ENCODE peak calls at places on chromosome 16, in six cellular contexts. One of them, this sample, is unnamed.

GRCh38 chr16:48447940-48448536 is 62.8 kb upstream of the SIAH1 start:
- DNase-seq in A549: no peak
- DNase-seq in psoas muscle: no peak
- DNase-seq in fibroblast of lung: no peak
- DNase-seq in cardiac muscle cell: no peak
- DNase-seq in chondrocyte: no peak
- DNase-seq in this sample: no peak

GRCh38 chr16:16042076-16042475 is 92.7 kb downstream of the ABCC1 start:
- DNase-seq in fibroblast of lung: peak; percentile 86
- DNase-seq in chondrocyte: no peak
- DNase-seq in cardiac muscle cell: peak; percentile 49
- DNase-seq in A549: no peak
- DNase-seq in psoas muscle: no peak
- DNase-seq in this sample: no peak

GRCh38 chr16:69329369-69330285 is 761 bp downstream of the PDF start:
- DNase-seq in fibroblast of lung: peak; percentile 14
- DNase-seq in chondrocyte: peak; percentile 90
- DNase-seq in A549: no peak
- DNase-seq in psoas muscle: no peak
- DNase-seq in cardiac muscle cell: no peak
- DNase-seq in this sample: peak; percentile 89

GRCh38 chr16:84567446-84567962 is 50.4 kb downstream of the COTL1 start:
- DNase-seq in A549: peak; percentile 19
- DNase-seq in chondrocyte: no peak
- DNase-seq in fibroblast of lung: no peak
- DNase-seq in psoas muscle: no peak
- DNase-seq in cardiac muscle cell: no peak
- DNase-seq in this sample: no peak

GRCh38 chr16:23371368-23371767 is 69.3 kb downstream of the SCNN1B start:
- DNase-seq in psoas muscle: no peak
- DNase-seq in cardiac muscle cell: no peak
- DNase-seq in fibroblast of lung: no peak
- DNase-seq in chondrocyte: no peak
- DNase-seq in A549: no peak
- DNase-seq in this sample: peak; percentile 51

GRCh38 chr16:55480228-55480655 is 1.2 kb downstream of the MMP2 start:
- DNase-seq in fibroblast of lung: peak; percentile 95
- DNase-seq in psoas muscle: peak; percentile 93
- DNase-seq in chondrocyte: no peak
- DNase-seq in A549: no peak
- DNase-seq in cardiac muscle cell: peak; percentile 72
- DNase-seq in this sample: no peak

GRCh38 chr16:57801098-57801855 is 1.0 kb downstream of the KIFC3 start:
- DNase-seq in chondrocyte: no peak
- DNase-seq in psoas muscle: peak; percentile 18
- DNase-seq in A549: peak; percentile 73
- DNase-seq in fibroblast of lung: peak; percentile 61
- DNase-seq in cardiac muscle cell: no peak
- DNase-seq in this sample: no peak

GRCh38 chr16:22402191-22402590 is 27.8 kb upstream of the CDR2 start:
- DNase-seq in cardiac muscle cell: no peak
- DNase-seq in chondrocyte: no peak
- DNase-seq in fibroblast of lung: no peak
- DNase-seq in psoas muscle: no peak
- DNase-seq in A549: no peak
- DNase-seq in this sample: no peak

GRCh38 chr16:16133943-16134604 is 89.2 kb downstream of the ABCC6 start:
- DNase-seq in fibroblast of lung: no peak
- DNase-seq in cardiac muscle cell: no peak
- DNase-seq in A549: peak; percentile 48
- DNase-seq in chondrocyte: no peak
- DNase-seq in psoas muscle: no peak
- DNase-seq in this sample: no peak

GRCh38 chr16:3144331-3144881 is 9.6 kb downstream of the ZNF213 start:
- DNase-seq in cardiac muscle cell: no peak
- DNase-seq in A549: no peak
- DNase-seq in chondrocyte: no peak
- DNase-seq in fibroblast of lung: no peak
- DNase-seq in psoas muscle: peak; percentile 68
- DNase-seq in this sample: no peak

GRCh38 chr16:75379339-75379738 is 54.0 kb downstream of the CFDP1 start:
- DNase-seq in cardiac muscle cell: no peak
- DNase-seq in psoas muscle: no peak
- DNase-seq in chondrocyte: no peak
- DNase-seq in A549: no peak
- DNase-seq in fibroblast of lung: no peak
- DNase-seq in this sample: no peak

GRCh38 chr16:27414803-27415431 is 12.9 kb downstream of the IL21R start:
- DNase-seq in cardiac muscle cell: no peak
- DNase-seq in psoas muscle: no peak
- DNase-seq in chondrocyte: no peak
- DNase-seq in fibroblast of lung: no peak
- DNase-seq in A549: no peak
- DNase-seq in this sample: no peak

GRCh38 chr16:84239186-84239790 is 524 bp downstream of the KCNG4 start:
- DNase-seq in A549: no peak
- DNase-seq in cardiac muscle cell: no peak
- DNase-seq in fibroblast of lung: no peak
- DNase-seq in psoas muscle: no peak
- DNase-seq in chondrocyte: no peak
- DNase-seq in this sample: no peak

GRCh38 chr16:27758544-27758943 is 208.6 kb downstream of the KATNIP start:
- DNase-seq in chondrocyte: no peak
- DNase-seq in psoas muscle: no peak
- DNase-seq in cardiac muscle cell: no peak
- DNase-seq in fibroblast of lung: no peak
- DNase-seq in A549: no peak
- DNase-seq in this sample: no peak

GRCh38 chr16:84737658-84738057 is 37.9 kb downstream of the USP10 start:
- DNase-seq in chondrocyte: no peak
- DNase-seq in cardiac muscle cell: no peak
- DNase-seq in psoas muscle: no peak
- DNase-seq in A549: no peak
- DNase-seq in fibroblast of lung: no peak
- DNase-seq in this sample: no peak

GRCh38 chr16:54928421-54929089 is 2.1 kb upstream of the IRX5 start:
- DNase-seq in cardiac muscle cell: no peak
- DNase-seq in chondrocyte: no peak
- DNase-seq in fibroblast of lung: no peak
- DNase-seq in psoas muscle: peak; percentile 85
- DNase-seq in A549: peak; percentile 69
- DNase-seq in this sample: peak; percentile 89

GRCh38 chr16:85610059-85610445 is 3.1 kb upstream of the GSE1 start:
- DNase-seq in A549: no peak
- DNase-seq in cardiac muscle cell: no peak
- DNase-seq in psoas muscle: no peak
- DNase-seq in chondrocyte: no peak
- DNase-seq in fibroblast of lung: no peak
- DNase-seq in this sample: peak; percentile 81

GRCh38 chr16:4477966-4478365 is 1.8 kb downstream of the HMOX2 start:
- DNase-seq in psoas muscle: no peak
- DNase-seq in cardiac muscle cell: no peak
- DNase-seq in chondrocyte: no peak
- DNase-seq in A549: no peak
- DNase-seq in fibroblast of lung: peak; percentile 49
- DNase-seq in this sample: no peak
- TF ChIP-seq CTCF in psoas muscle: no peak
- TF ChIP-seq CTCF in cardiac muscle cell: peak; percentile 47
- TF ChIP-seq CTCF in chondrocyte: peak; percentile 59
- TF ChIP-seq CTCF in A549: no peak
- TF ChIP-seq CTCF in fibroblast of lung: peak; percentile 33
- TF ChIP-seq CTCF in this sample: no peak

DNA sequence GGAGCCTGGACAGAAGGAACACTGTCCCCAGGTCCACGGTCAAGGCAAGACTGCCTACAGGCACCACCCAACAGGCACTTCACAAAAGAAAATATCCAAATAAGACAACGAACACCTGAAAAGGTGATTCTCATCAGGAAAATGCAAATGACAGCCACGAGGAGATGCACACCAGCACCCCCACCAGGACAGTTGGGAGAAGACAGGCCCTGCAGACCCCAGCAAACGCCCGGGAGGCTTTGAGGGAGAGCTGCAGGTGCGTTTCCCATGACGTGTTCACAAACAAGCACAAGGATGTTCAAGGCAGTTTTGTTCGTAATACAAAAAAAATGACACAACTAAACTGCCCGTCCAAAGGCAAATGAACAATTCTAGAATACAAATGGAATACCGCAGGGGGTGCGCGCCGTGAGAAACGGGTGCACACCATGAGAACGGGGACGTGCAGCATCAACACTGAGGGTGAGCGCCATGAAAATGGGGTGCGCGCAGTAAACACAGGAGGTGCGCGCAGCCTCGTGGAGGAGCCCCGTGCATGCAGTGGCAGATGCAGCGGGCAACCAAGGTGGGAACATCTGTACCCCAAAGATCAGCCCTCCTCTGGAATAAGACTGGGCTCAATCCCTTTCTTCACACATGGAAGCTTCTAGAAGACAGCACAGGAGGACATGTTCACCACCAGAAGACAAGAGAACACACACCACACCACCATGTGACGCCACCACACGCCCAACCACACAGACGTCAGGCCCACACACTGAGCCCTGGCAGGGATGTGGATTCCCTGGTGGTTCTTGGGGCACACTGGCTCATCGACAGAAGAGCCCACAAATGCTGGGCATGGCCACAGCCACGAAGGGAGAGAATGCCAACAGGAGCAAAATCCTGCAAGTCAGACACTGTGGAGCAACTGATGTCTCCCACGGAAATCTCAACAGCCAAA is 91.2 kb downstream of the ZNF778 start:
- DNase-seq in psoas muscle: no peak
- DNase-seq in cardiac muscle cell: peak; percentile 19
- DNase-seq in A549: no peak
- DNase-seq in fibroblast of lung: no peak
- DNase-seq in chondrocyte: no peak
- DNase-seq in this sample: peak; percentile 62
- TF ChIP-seq CTCF in psoas muscle: peak; percentile 28
- TF ChIP-seq CTCF in cardiac muscle cell: peak; percentile 53
- TF ChIP-seq CTCF in A549: peak; percentile 25
- TF ChIP-seq CTCF in fibroblast of lung: no peak
- TF ChIP-seq CTCF in chondrocyte: peak; percentile 73
- TF ChIP-seq CTCF in this sample: no peak

DNA sequence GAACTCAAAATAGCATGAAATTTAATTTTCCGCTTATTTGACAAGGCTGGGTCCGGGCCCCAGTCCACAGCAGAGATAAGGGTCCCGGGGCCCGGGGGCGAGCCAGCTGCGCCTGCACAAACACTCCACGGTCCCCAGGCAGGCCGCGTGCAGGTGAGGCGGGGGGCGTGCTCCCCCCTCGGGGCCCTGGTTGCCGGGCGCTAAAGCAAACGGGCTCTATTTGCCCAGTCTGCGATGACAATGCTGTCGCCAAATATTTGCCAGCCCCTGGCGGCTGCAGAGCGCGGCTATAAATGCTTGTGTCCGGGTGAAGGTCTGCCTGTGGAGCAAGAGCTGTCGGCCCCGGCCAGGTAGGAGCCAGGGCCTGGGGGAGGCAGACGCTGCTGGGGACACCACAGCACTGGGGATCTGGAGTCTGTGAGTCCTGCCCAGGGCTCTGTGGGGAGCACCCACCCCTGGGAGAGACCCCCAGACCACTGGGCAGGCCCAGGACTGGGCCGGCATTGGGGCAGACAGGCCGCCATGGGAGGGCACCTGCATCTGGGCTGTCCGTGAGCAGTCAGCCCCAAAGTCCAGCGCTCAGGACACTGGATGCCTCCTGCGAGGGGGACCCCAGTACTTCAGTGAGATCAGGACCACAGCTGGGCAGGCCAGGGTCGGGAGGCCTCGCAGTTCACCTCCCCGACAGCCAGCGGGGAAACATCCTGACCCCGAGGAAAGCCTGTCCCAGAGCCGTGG is at the start of gene PERCC1:
- DNase-seq in cardiac muscle cell: no peak
- DNase-seq in fibroblast of lung: no peak
- DNase-seq in chondrocyte: no peak
- DNase-seq in A549: no peak
- DNase-seq in psoas muscle: no peak
- DNase-seq in this sample: no peak
- TF ChIP-seq CTCF in cardiac muscle cell: no peak
- TF ChIP-seq CTCF in fibroblast of lung: no peak
- TF ChIP-seq CTCF in chondrocyte: no peak
- TF ChIP-seq CTCF in A549: no peak
- TF ChIP-seq CTCF in psoas muscle: no peak
- TF ChIP-seq CTCF in this sample: no peak

DNA sequence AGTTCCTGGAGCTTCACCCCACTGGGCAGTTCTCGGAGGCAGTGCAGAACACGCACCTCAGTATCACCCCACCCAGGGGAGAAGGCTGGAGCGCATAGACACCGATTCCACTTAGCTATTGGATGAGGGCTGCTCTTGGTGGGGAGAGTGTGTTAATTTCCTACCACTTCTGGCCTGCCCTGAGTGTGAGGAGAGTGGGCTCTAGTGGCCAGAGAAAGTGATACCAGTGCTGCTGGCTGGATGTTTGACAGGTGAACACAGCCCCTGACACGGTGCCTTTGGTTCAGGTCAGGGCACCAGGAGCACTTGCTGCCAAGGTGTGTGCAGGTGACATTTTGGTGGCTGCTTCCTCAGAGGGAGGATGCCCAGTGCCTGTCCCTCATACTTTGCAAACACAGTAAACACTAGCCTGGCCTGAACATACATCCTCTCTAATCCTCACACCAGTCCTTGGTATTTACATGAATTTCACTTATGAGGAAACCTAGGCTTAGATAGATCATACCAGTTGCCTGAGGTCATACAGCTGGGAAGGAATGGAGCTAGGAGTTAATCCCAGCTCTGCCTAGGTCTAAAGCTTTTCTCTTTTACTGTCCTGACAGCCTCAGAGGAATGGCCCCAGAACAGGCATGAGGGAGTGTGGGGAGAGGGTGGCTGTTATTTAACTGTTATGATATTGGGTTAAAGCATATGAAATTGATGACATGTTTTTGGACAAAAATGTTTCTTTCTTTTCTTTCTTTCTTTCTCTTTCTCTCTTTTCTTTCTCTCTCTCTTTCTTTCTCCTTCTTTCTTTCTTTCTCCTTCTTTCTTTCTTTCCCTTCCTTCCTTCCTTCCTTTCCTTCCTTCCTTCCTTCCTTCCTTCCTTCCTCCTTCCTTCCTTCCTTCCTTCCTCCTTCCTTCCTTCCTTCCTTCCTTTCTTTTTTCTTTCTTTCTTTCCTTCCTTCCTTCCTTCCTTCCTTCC is 21.0 kb upstream of the ITGAX start:
- DNase-seq in chondrocyte: no peak
- DNase-seq in psoas muscle: no peak
- DNase-seq in cardiac muscle cell: peak; percentile 42
- DNase-seq in fibroblast of lung: peak; percentile 2
- DNase-seq in A549: peak; percentile 73
- DNase-seq in this sample: no peak
- TF ChIP-seq CTCF in chondrocyte: peak; percentile 36
- TF ChIP-seq CTCF in psoas muscle: peak; percentile 21
- TF ChIP-seq CTCF in cardiac muscle cell: peak; percentile 24
- TF ChIP-seq CTCF in fibroblast of lung: peak; percentile 12
- TF ChIP-seq CTCF in A549: peak; percentile 51
- TF ChIP-seq CTCF in this sample: no peak

This sample was measured in spleen.